ENCODE peak calls at places on chromosomes 4 and X, in four cellular contexts. One of them, this sample, is unnamed.
A peak's percentile ranks its signal among the peaks of the same experiment; 100 is the strongest.

GRCh38 chr4:107050525-107051135 is 14.5 kb upstream of the DKK2 start:
- DNase-seq in effector memory CD8-positive, alpha-beta T cell: no peak
- DNase-seq in effector CD4-positive, alpha-beta T cell: no peak
- DNase-seq in astrocyte: no peak
- DNase-seq in this sample: no peak

GRCh38 chrX:153495362-153495751 is 577 bp downstream of the BGN start:
- DNase-seq in effector memory CD8-positive, alpha-beta T cell: no peak
- DNase-seq in effector CD4-positive, alpha-beta T cell: no peak
- DNase-seq in astrocyte: no peak
- DNase-seq in this sample: peak; percentile 61

GRCh38 chrX:13778916-13779315 is 38.0 kb downstream of the GPM6B start:
- DNase-seq in effector memory CD8-positive, alpha-beta T cell: no peak
- DNase-seq in effector CD4-positive, alpha-beta T cell: no peak
- DNase-seq in astrocyte: peak; percentile 36
- DNase-seq in this sample: peak; percentile 3

GRCh38 chr4:53273726-53274125 is 92.1 kb downstream of the SCFD2 start:
- DNase-seq in effector memory CD8-positive, alpha-beta T cell: no peak
- DNase-seq in effector CD4-positive, alpha-beta T cell: no peak
- DNase-seq in astrocyte: peak; percentile 59
- DNase-seq in this sample: no peak

GRCh38 chr4:15682340-15682725 is 706 bp downstream of the FAM200B start:
- DNase-seq in effector memory CD8-positive, alpha-beta T cell: no peak
- DNase-seq in effector CD4-positive, alpha-beta T cell: no peak
- DNase-seq in astrocyte: no peak
- DNase-seq in this sample: no peak

GRCh38 chrX:1378306-1378758 is 13.6 kb downstream of the SLC25A6 start:
- DNase-seq in effector memory CD8-positive, alpha-beta T cell: no peak
- DNase-seq in effector CD4-positive, alpha-beta T cell: no peak
- DNase-seq in astrocyte: no peak
- DNase-seq in this sample: no peak

GRCh38 chr4:7237863-7238262 is 45.5 kb downstream of the SORCS2 start:
- DNase-seq in effector memory CD8-positive, alpha-beta T cell: no peak
- DNase-seq in effector CD4-positive, alpha-beta T cell: no peak
- DNase-seq in astrocyte: no peak
- DNase-seq in this sample: no peak

GRCh38 chrX:10685923-10686595 is 65.7 kb upstream of the MID1 start:
- DNase-seq in effector memory CD8-positive, alpha-beta T cell: no peak
- DNase-seq in effector CD4-positive, alpha-beta T cell: no peak
- DNase-seq in astrocyte: no peak
- DNase-seq in this sample: no peak

GRCh38 chr4:150510176-150510875 is 71.6 kb upstream of the MAB21L2 start:
- DNase-seq in effector memory CD8-positive, alpha-beta T cell: no peak
- DNase-seq in effector CD4-positive, alpha-beta T cell: no peak
- DNase-seq in astrocyte: peak; percentile 85
- DNase-seq in this sample: peak; percentile 49

GRCh38 chr4:10703146-10703545 is 18.6 kb upstream of the CLNK start:
- DNase-seq in effector memory CD8-positive, alpha-beta T cell: no peak
- DNase-seq in effector CD4-positive, alpha-beta T cell: no peak
- DNase-seq in astrocyte: peak; percentile 41
- DNase-seq in this sample: no peak

GRCh38 chr4:5199912-5200311 is 148.6 kb downstream of the STK32B start:
- DNase-seq in effector memory CD8-positive, alpha-beta T cell: no peak
- DNase-seq in effector CD4-positive, alpha-beta T cell: no peak
- DNase-seq in astrocyte: no peak
- DNase-seq in this sample: no peak

GRCh38 chr4:109548655-109549054 is 11.4 kb upstream of the MCUB start:
- DNase-seq in effector memory CD8-positive, alpha-beta T cell: no peak
- DNase-seq in effector CD4-positive, alpha-beta T cell: no peak
- DNase-seq in astrocyte: peak; percentile 90
- DNase-seq in this sample: peak; percentile 86

GRCh38 chrX:39814391-39814790 is 283.4 kb downstream of the BCOR start:
- DNase-seq in effector memory CD8-positive, alpha-beta T cell: peak; percentile 55
- DNase-seq in effector CD4-positive, alpha-beta T cell: no peak
- DNase-seq in astrocyte: no peak
- DNase-seq in this sample: no peak

GRCh38 chr4:40329805-40330204 is 5.3 kb upstream of the CHRNA9 start:
- DNase-seq in effector memory CD8-positive, alpha-beta T cell: no peak
- DNase-seq in effector CD4-positive, alpha-beta T cell: no peak
- DNase-seq in astrocyte: no peak
- DNase-seq in this sample: no peak

GRCh38 chrX:2692221-2693122 is 1.4 kb downstream of the CD99 start:
- DNase-seq in effector memory CD8-positive, alpha-beta T cell: no peak
- DNase-seq in effector CD4-positive, alpha-beta T cell: no peak
- DNase-seq in astrocyte: peak; percentile 78
- DNase-seq in this sample: peak; percentile 35

GRCh38 chr4:1379801-1380331 is 26.4 kb downstream of the NKX1-1 start:
- DNase-seq in effector memory CD8-positive, alpha-beta T cell: no peak
- DNase-seq in effector CD4-positive, alpha-beta T cell: no peak
- DNase-seq in astrocyte: no peak
- DNase-seq in this sample: no peak

GRCh38 chr4:114056599-114056998 is 77.2 kb upstream of the ARSJ start:
- DNase-seq in effector memory CD8-positive, alpha-beta T cell: no peak
- DNase-seq in effector CD4-positive, alpha-beta T cell: no peak
- DNase-seq in astrocyte: no peak
- DNase-seq in this sample: no peak

GRCh38 chr4:139229534-139230039 is 50.4 kb downstream of the MGARP start:
- DNase-seq in effector memory CD8-positive, alpha-beta T cell: peak; percentile 9
- DNase-seq in effector CD4-positive, alpha-beta T cell: no peak
- DNase-seq in astrocyte: peak; percentile 36
- DNase-seq in this sample: peak; percentile 8

GRCh38 chr4:154618708-154619315 is 6.4 kb upstream of the FGG start:
- DNase-seq in effector memory CD8-positive, alpha-beta T cell: peak; percentile 28
- DNase-seq in effector CD4-positive, alpha-beta T cell: peak; percentile 7
- DNase-seq in astrocyte: peak; percentile 7
- DNase-seq in this sample: peak; percentile 10

GRCh38 chr4:36471903-36472302 is 190.5 kb downstream of the DTHD1 start:
- DNase-seq in effector memory CD8-positive, alpha-beta T cell: no peak
- DNase-seq in effector CD4-positive, alpha-beta T cell: no peak
- DNase-seq in astrocyte: no peak
- DNase-seq in this sample: no peak

GRCh38 chr4:71239365-71239764 is 99.5 kb upstream of the SLC4A4 start:
- DNase-seq in effector memory CD8-positive, alpha-beta T cell: no peak
- DNase-seq in effector CD4-positive, alpha-beta T cell: no peak
- DNase-seq in astrocyte: peak; percentile 63
- DNase-seq in this sample: peak; percentile 7

GRCh38 chr4:142402925-142403324 is 443.2 kb downstream of the INPP4B start:
- DNase-seq in effector memory CD8-positive, alpha-beta T cell: no peak
- DNase-seq in effector CD4-positive, alpha-beta T cell: no peak
- DNase-seq in astrocyte: peak; percentile 39
- DNase-seq in this sample: peak; percentile 35

GRCh38 chrX:69029696-69030245 is 135.5 kb downstream of the PJA1 start:
- DNase-seq in effector memory CD8-positive, alpha-beta T cell: no peak
- DNase-seq in effector CD4-positive, alpha-beta T cell: no peak
- DNase-seq in astrocyte: no peak
- DNase-seq in this sample: no peak

GRCh38 chr4:145812902-145813301 is 125.7 kb downstream of the ZNF827 start:
- DNase-seq in effector memory CD8-positive, alpha-beta T cell: no peak
- DNase-seq in effector CD4-positive, alpha-beta T cell: no peak
- DNase-seq in astrocyte: peak; percentile 47
- DNase-seq in this sample: peak; percentile 89

GRCh38 chr4:186217733-186218293 is 9.5 kb upstream of the KLKB1 start:
- DNase-seq in effector memory CD8-positive, alpha-beta T cell: no peak
- DNase-seq in effector CD4-positive, alpha-beta T cell: no peak
- DNase-seq in astrocyte: no peak
- DNase-seq in this sample: no peak

GRCh38 chr4:61446957-61447356 is 246.8 kb downstream of the ADGRL3 start:
- DNase-seq in effector memory CD8-positive, alpha-beta T cell: no peak
- DNase-seq in effector CD4-positive, alpha-beta T cell: no peak
- DNase-seq in astrocyte: no peak
- DNase-seq in this sample: no peak

GRCh38 chrX:40908026-40908425 is 172.7 kb upstream of the MED14 start:
- DNase-seq in effector memory CD8-positive, alpha-beta T cell: no peak
- DNase-seq in effector CD4-positive, alpha-beta T cell: no peak
- DNase-seq in astrocyte: peak; percentile 64
- DNase-seq in this sample: peak; percentile 31

GRCh38 chrX:22424141-22424915 is 151.6 kb downstream of the CBLL2 start:
- DNase-seq in effector memory CD8-positive, alpha-beta T cell: no peak
- DNase-seq in effector CD4-positive, alpha-beta T cell: no peak
- DNase-seq in astrocyte: no peak
- DNase-seq in this sample: peak; percentile 45

GRCh38 chrX:133947022-133947421 is 38.4 kb downstream of the GPC3 start:
- DNase-seq in effector memory CD8-positive, alpha-beta T cell: no peak
- DNase-seq in effector CD4-positive, alpha-beta T cell: no peak
- DNase-seq in astrocyte: no peak
- DNase-seq in this sample: no peak

GRCh38 chrX:74450803-74451449 is 29.6 kb downstream of the SLC16A2 start:
- DNase-seq in effector memory CD8-positive, alpha-beta T cell: no peak
- DNase-seq in effector CD4-positive, alpha-beta T cell: no peak
- DNase-seq in astrocyte: peak; percentile 95
- DNase-seq in this sample: peak; percentile 82

GRCh38 chrX:38717871-38718270 is 83.4 kb upstream of the MID1IP1 start:
- DNase-seq in effector memory CD8-positive, alpha-beta T cell: no peak
- DNase-seq in effector CD4-positive, alpha-beta T cell: no peak
- DNase-seq in astrocyte: no peak
- DNase-seq in this sample: no peak

GRCh38 chrX:110317079-110317819 is 636 bp downstream of the AMMECR1 start:
- DNase-seq in effector memory CD8-positive, alpha-beta T cell: peak; percentile 10
- DNase-seq in effector CD4-positive, alpha-beta T cell: peak; percentile 5
- DNase-seq in astrocyte: no peak
- DNase-seq in this sample: no peak

GRCh38 chr4:7518871-7519637 is 84.3 kb upstream of the PSAPL1 start:
- DNase-seq in effector memory CD8-positive, alpha-beta T cell: no peak
- DNase-seq in effector CD4-positive, alpha-beta T cell: no peak
- DNase-seq in astrocyte: no peak
- DNase-seq in this sample: no peak

GRCh38 chrX:130714665-130715064 is 188.3 kb downstream of the ENOX2 start:
- DNase-seq in effector memory CD8-positive, alpha-beta T cell: no peak
- DNase-seq in effector CD4-positive, alpha-beta T cell: no peak
- DNase-seq in astrocyte: no peak
- DNase-seq in this sample: no peak